ENCODE peak calls at places on chromosome 12, in ten cellular contexts. G, K, M, S, P, Y, E, Q, N and V are unnamed samples.

GRCh38 chr12:53170876-53171724 is 9.4 kb upstream of the ZNF740 start:
- DNase-seq in P (no peak), S (no peak), K (no peak), N (no peak), Y (no peak), M (no peak), G (no peak), E (no peak), Q (no peak), V (no peak)

GRCh38 chr12:87270894-87271293 is 758.3 kb downstream of the C12orf50 start:
- DNase-seq in M (no peak), N (no peak), P (no peak), K (no peak), Q (no peak), Y (no peak), S (no peak), G (no peak), E (peak; percentile 45), V (no peak)

GRCh38 chr12:117228239-117228638 is 38.0 kb upstream of the FBXO21 start:
- DNase-seq in P (no peak), K (no peak), G (no peak), E (no peak), Q (no peak), N (no peak), M (no peak), S (no peak), Y (no peak), V (no peak)

GRCh38 chr12:81598205-81598604 is 160.9 kb downstream of the PPFIA2 start:
- DNase-seq in Q (peak; percentile 87), S (no peak), Y (no peak), N (no peak), K (peak; percentile 92), E (no peak), P (no peak), M (no peak), G (no peak), V (peak; percentile 93)

GRCh38 chr12:100234591-100235304 is 32.1 kb downstream of the DEPDC4 start:
- DNase-seq in K (peak; percentile 28), Q (peak; percentile 60), G (no peak), P (no peak), S (no peak), M (no peak), Y (no peak), N (no peak), E (peak; percentile 31), V (peak; percentile 17)

GRCh38 chr12:77941396-77941795 is 110.7 kb downstream of the NAV3 start:
- DNase-seq in M (no peak), S (no peak), G (no peak), Q (no peak), K (no peak), P (no peak), N (no peak), Y (no peak), E (no peak), V (no peak)

GRCh38 chr12:113980537-113981337 is 14.6 kb upstream of the RBM19 start:
- DNase-seq in N (no peak), S (peak; percentile 75), P (peak; percentile 21), M (no peak), K (peak; percentile 75), E (peak; percentile 26), Q (peak; percentile 72), Y (no peak), G (peak; percentile 28), V (peak; percentile 39)

GRCh38 chr12:12505544-12506501 is 56.8 kb downstream of the DUSP16 start:
- DNase-seq in Y (no peak), S (no peak), N (no peak), G (no peak), P (no peak), E (peak; percentile 31), K (no peak), Q (no peak), M (no peak), V (no peak)

GRCh38 chr12:132308311-132309161 is 20.9 kb downstream of the GALNT9 start:
- DNase-seq in P (no peak), M (no peak), K (no peak), G (peak; percentile 13), Y (peak; percentile 21), E (no peak), N (peak; percentile 32), S (no peak), Q (no peak), V (no peak)

GRCh38 chr12:29625359-29625953 is 128.0 kb upstream of the OVCH1 start:
- DNase-seq in P (no peak), Y (no peak), N (no peak), S (no peak), Q (no peak), M (no peak), E (no peak), K (no peak), G (no peak), V (no peak)

GRCh38 chr12:72610854-72611358 is 338.7 kb downstream of the TRHDE start:
- DNase-seq in K (no peak), S (no peak), Y (no peak), N (no peak), Q (peak; percentile 29), G (no peak), P (no peak), E (no peak), M (no peak), V (no peak)